ENCODE peak calls at places on chromosome 2, in four cellular contexts. A is K562, G is SK-N-SH, L is GM12878. O is an unnamed sample.

GRCh38 chr2:85468704-85469349 is 50.3 kb downstream of the SH2D6 start:
- DNase-seq in G (no peak), A (peak), L (no peak), O (no peak)

GRCh38 chr2:72998724-72999123 is 72.8 kb downstream of the SFXN5 start:
- DNase-seq in G (no peak), A (no peak), L (no peak), O (no peak)

GRCh38 chr2:74261204-74261864 is 62.9 kb downstream of the MTHFD2 start:
- DNase-seq in G (peak), L (no peak), A (no peak), O (peak)

GRCh38 chr2:64989126-64989981 is at the start of gene SLC1A4:
- DNase-seq in A (peak), L (no peak), G (peak), O (peak)

GRCh38 chr2:20506281-20506685 is 59.4 kb downstream of the RHOB start:
- DNase-seq in A (no peak), G (no peak), L (no peak), O (no peak)

GRCh38 chr2:120344214-120344990 is 1.5 kb upstream of the INHBB start:
- DNase-seq in G (peak), L (no peak), A (no peak), O (peak)

GRCh38 chr2:125405816-125406215 is 1250.1 kb upstream of the GYPC start:
- DNase-seq in G (no peak), L (no peak), A (no peak), O (peak)

GRCh38 chr2:114550895-114551793 is 108.7 kb downstream of the DPP10 start:
- DNase-seq in A (peak), G (peak), L (no peak), O (peak)

GRCh38 chr2:112915300-112916144 is 4.6 kb downstream of the IL37 start:
- DNase-seq in L (no peak), A (no peak), G (no peak), O (no peak)

GRCh38 chr2:98912221-98912851 is 23.7 kb downstream of the CRACDL start:
- DNase-seq in G (peak), A (no peak), L (no peak), O (no peak)

GRCh38 chr2:239433777-239434396 is 33.1 kb upstream of the HDAC4 start:
- DNase-seq in G (no peak), A (no peak), L (no peak), O (no peak)

GRCh38 chr2:160389875-160390274 is 103.7 kb downstream of the RBMS1 start:
- DNase-seq in L (no peak), A (no peak), G (no peak), O (no peak)
- TF ChIP-seq JUND in L (no peak), A (no peak), G (no peak), O (no peak)

GRCh38 chr2:183487316-183487715 is 363.1 kb downstream of the NUP35 start:
- DNase-seq in L (no peak), G (no peak), A (no peak), O (no peak)
- TF ChIP-seq JUND in L (no peak), G (no peak), A (no peak), O (no peak)

DNA sequence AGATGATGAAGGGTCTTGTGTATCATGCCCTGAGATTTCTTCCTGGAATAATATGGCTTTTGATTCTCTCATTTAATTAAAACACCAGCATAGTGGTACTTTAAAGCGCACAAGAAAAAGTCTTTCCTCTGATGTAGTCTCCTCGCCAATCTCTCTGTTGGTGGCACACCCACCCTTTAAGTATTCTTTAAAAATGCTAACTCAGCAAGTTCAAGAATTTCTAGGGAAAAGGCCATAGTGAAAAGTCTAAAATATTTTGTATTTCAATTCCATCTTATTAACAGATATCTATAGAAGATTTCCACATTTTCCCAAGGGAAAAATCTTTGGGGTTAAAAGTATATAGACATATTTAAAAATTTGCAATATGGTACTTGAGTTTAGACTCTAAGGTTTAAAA is 34.7 kb downstream of the ACMSD start:
- DNase-seq in G (no peak), A (no peak), L (no peak), O (no peak)
- TF ChIP-seq JUND in G (no peak), A (no peak), L (no peak), O (no peak)

GRCh38 chr2:210676067-210676466 is 119.7 kb downstream of the CPS1 start:
- DNase-seq in G (no peak), L (no peak), A (no peak), O (no peak)
- TF ChIP-seq JUND in G (no peak), L (no peak), A (no peak), O (no peak)

GRCh38 chr2:32783933-32784332 is 156.1 kb downstream of the TTC27 start:
- DNase-seq in A (no peak), G (no peak), L (no peak), O (no peak)

GRCh38 chr2:32777714-32778113 is 149.9 kb downstream of the TTC27 start:
- DNase-seq in L (no peak), A (no peak), G (no peak), O (peak)

GRCh38 chr2:32783468-32783867 is 155.6 kb downstream of the TTC27 start:
- DNase-seq in G (no peak), A (no peak), L (no peak), O (no peak)

GRCh38 chr2:32775954-32776353 is 148.1 kb downstream of the TTC27 start:
- DNase-seq in G (no peak), L (no peak), A (no peak), O (no peak)

GRCh38 chr2:32780961-32781360 is 153.1 kb downstream of the TTC27 start:
- DNase-seq in A (no peak), L (no peak), G (no peak), O (no peak)
- TF ChIP-seq JUND in A (no peak), L (no peak), G (no peak), O (no peak)

GRCh38 chr2:24667542-24667941 is 125.6 kb downstream of the PTRHD1 start:
- DNase-seq in A (no peak), G (no peak), L (no peak), O (no peak)

GRCh38 chr2:24676493-24676892 is 116.7 kb downstream of the PTRHD1 start:
- DNase-seq in L (no peak), G (no peak), A (no peak), O (no peak)

GRCh38 chr2:24675338-24675737 is 117.9 kb downstream of the PTRHD1 start:
- DNase-seq in G (no peak), L (no peak), A (no peak), O (no peak)

GRCh38 chr2:24672589-24672988 is 120.6 kb downstream of the PTRHD1 start:
- DNase-seq in G (no peak), A (no peak), L (no peak), O (no peak)

DNA sequence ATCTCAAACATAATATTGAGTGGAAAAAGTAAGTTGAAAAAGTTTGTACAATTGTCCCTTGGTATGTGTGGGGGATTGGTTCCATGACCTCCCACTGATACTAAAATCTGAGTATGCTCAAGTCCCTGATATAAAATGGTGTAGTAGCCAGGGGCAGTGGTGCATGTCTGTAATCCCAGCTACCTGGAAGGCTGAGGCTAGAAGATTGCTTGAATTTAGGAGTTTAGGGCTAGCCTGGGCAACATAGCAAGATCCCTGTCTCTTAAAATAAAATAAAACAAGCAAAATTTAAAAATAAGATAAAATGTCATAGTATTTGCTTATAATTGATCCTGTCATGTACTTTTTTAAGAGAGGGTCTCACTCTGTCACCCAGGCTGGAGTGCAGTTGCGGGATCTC is 122.0 kb downstream of the PTRHD1 start:
- DNase-seq in G (no peak), L (no peak), A (no peak), O (no peak)
- TF ChIP-seq JUND in G (no peak), L (no peak), A (no peak), O (no peak)

DNA sequence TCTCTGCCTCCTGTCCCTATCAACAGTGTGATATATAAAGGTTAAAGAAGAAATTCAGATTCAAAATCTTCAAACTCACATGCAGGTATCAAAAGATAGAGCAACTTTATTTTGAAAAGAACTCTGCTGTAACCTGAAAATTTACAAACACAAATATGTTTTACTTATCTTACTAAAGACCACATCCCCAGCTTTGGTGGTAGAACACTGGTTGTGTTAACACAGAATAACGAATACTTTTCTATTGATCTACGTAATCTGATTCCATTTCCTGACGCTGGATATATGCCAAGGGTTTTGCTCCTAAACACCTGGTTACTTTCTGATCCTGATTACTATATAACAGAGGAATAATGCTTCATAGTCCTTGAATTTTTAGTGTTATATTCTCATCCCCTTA is 23.1 kb upstream of the SLC39A10 start:
- DNase-seq in L (no peak), A (no peak), G (no peak), O (no peak)
- TF ChIP-seq JUND in L (no peak), A (no peak), G (no peak), O (no peak)

DNA sequence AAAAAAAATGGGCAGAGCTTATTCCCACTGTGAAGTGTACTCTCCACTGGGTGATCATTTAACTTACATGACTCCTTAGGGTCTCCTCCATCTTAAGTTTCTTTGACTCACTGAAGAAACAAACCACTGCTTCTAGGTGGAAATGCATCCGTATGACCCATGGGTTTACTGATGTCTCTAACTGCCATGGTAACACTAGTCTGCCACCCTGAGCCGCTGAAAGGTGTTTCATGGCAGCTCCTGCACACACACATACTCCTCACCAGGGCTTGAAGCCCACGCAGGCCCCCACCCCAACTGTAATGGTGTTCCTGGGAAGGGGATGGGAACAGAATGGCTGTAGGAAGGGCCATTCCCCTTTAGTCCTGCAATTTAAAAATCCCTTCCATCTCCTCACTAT is 27.0 kb downstream of the HDLBP start:
- DNase-seq in G (no peak), A (no peak), L (no peak), O (no peak)
- TF ChIP-seq JUND in G (no peak), A (no peak), L (no peak), O (no peak)

GRCh38 chr2:106995560-106995959 is 109.6 kb upstream of the ST6GAL2 start:
- DNase-seq in A (no peak), G (no peak), L (no peak), O (no peak)
- TF ChIP-seq JUND in A (no peak), G (no peak), L (no peak), O (no peak)